ENCODE peak calls at places on chromosomes 13 and 19, in eight cellular contexts. T is astrocyte, S is tibial nerve, U is T follicular helper cell, Z is cardiac fibroblast, J is foreskin fibroblast, C is gastrocnemius medialis, W is astrocyte of the hippocampus. X is an unnamed sample.

GRCh38 chr19:1156830-1157615 is 17.0 kb downstream of the SBNO2 start:
- DNase-seq in W (no peak), T (no peak), Z (no peak), C (no peak), U (no peak), S (no peak), J (no peak), X (peak)

GRCh38 chr13:63944896-63945295 is 2529.2 kb upstream of the PCDH20 start:
- DNase-seq in W (no peak), J (no peak), S (no peak), T (no peak), Z (no peak), C (no peak), U (no peak), X (no peak)

GRCh38 chr19:46697142-46697960 is 19.6 kb downstream of the PRKD2 start:
- DNase-seq in S (peak), W (peak), Z (peak), U (no peak), J (peak), T (peak), C (peak), X (peak)

GRCh38 chr19:7376151-7376852 is 27.6 kb downstream of the ARHGEF18 start:
- DNase-seq in J (no peak), W (peak), S (no peak), U (no peak), C (no peak), T (peak), Z (no peak), X (no peak)

GRCh38 chr19:50184196-50184595 is 19.2 kb upstream of the MYH14 start:
- DNase-seq in C (no peak), J (no peak), T (no peak), W (no peak), S (no peak), Z (no peak), U (no peak), X (no peak)

GRCh38 chr13:59963383-59963782 is 200.3 kb downstream of the DIAPH3 start:
- DNase-seq in S (no peak), T (no peak), W (no peak), Z (no peak), J (no peak), U (no peak), C (no peak), X (no peak)

GRCh38 chr13:23159587-23160240 is 21.1 kb upstream of the SGCG start:
- DNase-seq in J (peak), T (no peak), W (peak), Z (no peak), U (no peak), S (no peak), C (no peak), X (no peak)

GRCh38 chr13:76846363-76846762 is 39.8 kb downstream of the KCTD12 start:
- DNase-seq in Z (peak), U (no peak), C (no peak), S (no peak), W (no peak), T (no peak), J (peak), X (no peak)

GRCh38 chr19:38658462-38659306 is 11.2 kb downstream of the ACTN4 start:
- DNase-seq in C (no peak), Z (peak), S (no peak), U (no peak), J (peak), W (peak), T (peak), X (no peak)

GRCh38 chr19:1245884-1246816 is 2.2 kb upstream of the MIDN start:
- DNase-seq in T (no peak), W (no peak), Z (no peak), C (peak), J (peak), U (no peak), S (no peak), X (peak)

GRCh38 chr13:48775285-48775684 is 121.6 kb downstream of the CYSLTR2 start:
- DNase-seq in J (peak), Z (no peak), W (peak), C (no peak), S (no peak), T (peak), U (no peak), X (no peak)

GRCh38 chr19:50607874-50608785 is 31.6 kb downstream of the SYT3 start:
- DNase-seq in J (peak), S (peak), C (peak), W (peak), Z (peak), U (peak), T (peak), X (peak)